ENCODE peak calls at places on chromosomes 12 and 14, in six cellular contexts. B is A549; H is cardiac muscle cell; G is PC-3; O is GM23248; N is CD4-positive, alpha-beta memory T cell. A is an unnamed sample.

GRCh38 chr12:85971800-85972199 is 97.7 kb downstream of the NTS start:
- DNase-seq in N (no peak), B (no peak), H (no peak), O (no peak), G (peak; percentile 9), A (no peak)

GRCh38 chr12:46266382-46266791 is 2.5 kb downstream of the SLC38A1 start:
- DNase-seq in B (peak; percentile 41), H (peak; percentile 53), G (peak; percentile 77), N (no peak), O (peak; percentile 46), A (no peak)

GRCh38 chr12:118357327-118358007 is 15.2 kb downstream of the TAOK3 start:
- DNase-seq in H (peak; percentile 78), B (peak; percentile 56), O (peak; percentile 83), G (peak; percentile 74), N (peak; percentile 60), A (no peak)

GRCh38 chr14:21039585-21040369 is 2.4 kb upstream of the RNASE7 start:
- DNase-seq in H (peak; percentile 86), G (peak; percentile 62), N (peak; percentile 41), B (peak; percentile 66), O (peak; percentile 74), A (peak; percentile 41)

GRCh38 chr14:23481362-23481970 is 12.0 kb downstream of the NGDN start:
- DNase-seq in B (no peak), O (peak; percentile 45), N (no peak), G (peak; percentile 22), H (peak; percentile 43), A (no peak)

GRCh38 chr12:7460375-7461259 is 16.7 kb upstream of the CD163L1 start:
- DNase-seq in G (peak; percentile 53), H (peak; percentile 47), B (peak; percentile 66), N (peak; percentile 51), O (peak; percentile 65), A (peak; percentile 43)

GRCh38 chr14:91063119-91063518 is 2.7 kb upstream of the RPS6KA5 start:
- DNase-seq in B (no peak), N (peak; percentile 71), O (peak; percentile 2), H (peak; percentile 6), G (peak; percentile 18), A (no peak)

GRCh38 chr12:107429006-107429698 is 256.4 kb upstream of the PWP1 start:
- DNase-seq in O (no peak), G (peak; percentile 78), B (no peak), H (no peak), N (no peak), A (no peak)

GRCh38 chr12:38921025-38921677 is 15.8 kb upstream of the CPNE8 start:
- DNase-seq in O (peak; percentile 70), N (peak; percentile 25), G (peak; percentile 92), H (peak; percentile 71), B (peak; percentile 37), A (no peak)

GRCh38 chr12:130704606-130705005 is 11.5 kb downstream of the RIMBP2 start:
- DNase-seq in O (no peak), N (no peak), H (no peak), G (no peak), B (no peak), A (no peak)

GRCh38 chr14:33589334-33589733 is 361.5 kb downstream of the EGLN3 start:
- DNase-seq in N (no peak), O (peak; percentile 93), H (peak; percentile 74), B (no peak), G (peak; percentile 98), A (no peak)

GRCh38 chr12:48356041-48356768 is 5.5 kb upstream of the ZNF641 start:
- DNase-seq in G (peak; percentile 86), O (peak; percentile 17), H (no peak), N (no peak), B (peak; percentile 31), A (no peak)

GRCh38 chr12:26205298-26205697 is 9.9 kb downstream of the SSPN start:
- DNase-seq in O (no peak), G (no peak), B (no peak), N (no peak), H (no peak), A (no peak)

GRCh38 chr12:93098077-93098476 is 169.0 kb upstream of the EEA1 start:
- DNase-seq in G (peak; percentile 72), N (peak; percentile 51), B (no peak), H (peak; percentile 55), O (peak; percentile 42), A (no peak)

GRCh38 chr14:103923863-103924262 is 4.4 kb upstream of the TDRD9 start:
- DNase-seq in G (no peak), H (peak; percentile 13), O (no peak), N (no peak), B (no peak), A (no peak)

GRCh38 chr12:27061317-27061716 is 21.1 kb downstream of the C12orf71 start:
- DNase-seq in B (no peak), N (no peak), H (no peak), O (no peak), G (no peak), A (no peak)

GRCh38 chr12:104529130-104529874 is 72.6 kb downstream of the CHST11 start:
- DNase-seq in G (no peak), N (no peak), H (no peak), O (no peak), B (no peak), A (no peak)

GRCh38 chr14:67575684-67576083 is 24.4 kb downstream of the PIGH start:
- DNase-seq in O (no peak), H (no peak), G (no peak), N (no peak), B (no peak), A (no peak)

GRCh38 chr14:69990319-69990718 is 111.1 kb downstream of the SMOC1 start:
- DNase-seq in H (no peak), G (no peak), B (no peak), N (no peak), O (no peak), A (no peak)

GRCh38 chr12:27969011-27969900 is 3.3 kb downstream of the PTHLH start:
- DNase-seq in B (peak; percentile 37), O (peak; percentile 73), G (peak; percentile 95), H (peak; percentile 42), N (no peak), A (no peak)

GRCh38 chr12:19451196-19451595 is 11.9 kb downstream of the AEBP2 start:
- DNase-seq in N (no peak), G (no peak), B (no peak), H (peak; percentile 49), O (peak; percentile 23), A (no peak)

GRCh38 chr14:44347316-44347715 is 159.8 kb downstream of the FSCB start:
- DNase-seq in B (no peak), G (no peak), N (no peak), H (no peak), O (no peak), A (no peak)

GRCh38 chr12:5138256-5138655 is 94.6 kb downstream of the KCNA5 start:
- DNase-seq in H (no peak), G (no peak), N (no peak), O (peak; percentile 52), B (no peak), A (no peak)

GRCh38 chr14:91774138-91775096 is 42.5 kb upstream of the CATSPERB start:
- DNase-seq in G (no peak), B (no peak), H (no peak), N (no peak), O (no peak), A (no peak)

GRCh38 chr14:92513204-92513965 is at the start of gene RIN3:
- DNase-seq in N (peak; percentile 31), H (peak; percentile 76), B (peak; percentile 46), O (peak; percentile 84), G (peak; percentile 16), A (no peak)

GRCh38 chr12:49340095-49340870 is 3.3 kb upstream of the C1QL4 start:
- DNase-seq in O (no peak), N (no peak), H (no peak), B (no peak), G (no peak), A (no peak)

GRCh38 chr12:8912910-8913309 is 1.4 kb upstream of the PHC1 start:
- DNase-seq in H (no peak), O (peak; percentile 22), N (no peak), B (peak; percentile 36), G (peak; percentile 56), A (no peak)

GRCh38 chr12:24596768-24597388 is 352.0 kb downstream of the BCAT1 start:
- DNase-seq in O (peak; percentile 46), B (peak; percentile 15), H (peak; percentile 69), G (peak; percentile 33), N (no peak), A (no peak)

GRCh38 chr12:8844665-8845064 is 22.2 kb downstream of the A2ML1 start:
- DNase-seq in O (no peak), B (no peak), H (peak; percentile 56), N (no peak), G (no peak), A (no peak)

GRCh38 chr12:120496353-120497340 is 734 bp downstream of the DYNLL1 start:
- DNase-seq in G (peak; percentile 42), O (peak; percentile 80), B (peak; percentile 44), H (peak; percentile 66), N (peak; percentile 52), A (no peak)

GRCh38 chr14:55121146-55121545 is 7.9 kb upstream of the LGALS3 start:
- DNase-seq in G (no peak), O (no peak), B (no peak), H (no peak), N (no peak), A (no peak)
- H3K27ac ChIP-seq in G (no peak overlapping the region), O (no peak overlapping the region), B (no peak overlapping the region), H (no peak overlapping the region), N (no peak overlapping the region), A (no peak overlapping the region)

GRCh38 chr12:42919691-42920090 is 330.1 kb upstream of the PRICKLE1 start:
- DNase-seq in N (no peak), G (no peak), B (no peak), H (no peak), O (peak; percentile 24), A (no peak)
- H3K4me3 ChIP-seq in N (no peak overlapping the region), G (no peak overlapping the region), B (no peak overlapping the region), H (no peak overlapping the region), O (no peak overlapping the region), A (no peak overlapping the region)

DNA sequence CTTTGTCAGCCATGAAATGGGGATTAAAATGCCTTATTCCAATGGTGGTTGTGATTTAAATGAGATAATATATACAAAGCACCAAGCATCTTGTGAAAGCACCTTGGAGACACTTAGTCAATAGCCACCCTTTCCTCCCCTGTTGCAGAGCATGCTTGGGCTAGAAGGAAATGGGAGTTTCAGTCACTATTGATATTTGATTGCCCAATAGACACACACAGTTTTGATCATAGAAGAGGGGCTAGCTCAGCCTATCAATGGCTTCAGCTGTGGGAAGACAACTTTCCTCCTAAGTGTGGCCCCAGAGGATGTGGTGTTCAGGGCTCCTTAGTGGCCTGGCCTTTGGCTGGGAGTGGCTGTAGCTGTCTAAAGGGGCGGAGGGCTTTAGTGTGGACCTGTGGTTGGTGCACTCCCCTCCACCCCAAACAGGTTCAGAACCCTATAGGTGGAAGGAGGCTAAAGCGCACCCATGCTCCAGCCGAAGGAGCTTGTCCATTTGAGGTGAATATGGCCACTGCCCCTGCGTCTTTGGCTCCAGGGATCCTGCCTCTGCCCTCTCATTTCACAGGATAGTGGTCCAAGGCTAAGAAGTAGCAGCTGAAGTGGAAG is 132.3 kb downstream of the TMEM30B start:
- DNase-seq in G (no peak), H (no peak), O (no peak), B (no peak), N (no peak), A (no peak)
- H3K4me1 ChIP-seq in G (peaks cover 28% of the 10 kb centered on the region), H (peaks cover 8% of the 10 kb centered on the region), O (peaks cover 43% of the 10 kb centered on the region), B (no peaks in the 10 kb centered on the region), N (no peaks in the 10 kb centered on the region), A (peaks cover 2% of the 10 kb centered on the region)

DNA sequence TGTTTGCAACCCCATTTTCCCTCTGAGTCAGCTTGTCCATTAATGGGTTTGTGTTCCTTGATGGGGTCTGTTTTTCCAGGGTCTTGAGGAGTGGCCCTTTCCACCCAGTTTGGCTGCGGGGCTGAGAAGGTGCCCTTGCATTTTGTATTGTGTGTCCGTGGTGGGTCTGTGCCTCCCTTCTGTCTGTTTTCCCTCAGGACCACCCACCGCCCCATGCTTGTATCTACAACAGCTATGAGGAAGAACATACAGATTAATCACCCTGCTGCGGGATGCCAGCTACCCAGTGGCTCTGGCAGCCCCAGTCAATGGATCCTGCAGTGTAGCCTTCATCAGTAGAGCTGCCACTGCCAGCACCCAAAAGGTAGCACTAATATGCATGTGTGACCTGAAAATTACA is 235.7 kb downstream of the CACNA1C start:
- DNase-seq in O (no peak), B (no peak), N (no peak), H (no peak), G (no peak), A (no peak)
- H3K27ac ChIP-seq in O (peak overlapping the region; percentile 94), B (no peak overlapping the region), N (no peak overlapping the region), H (no peak overlapping the region), G (no peak overlapping the region), A (no peak overlapping the region)

A was measured in iPS DF 6.9.